ENCODE peak calls at places on chromosomes 11 and 22, in four cellular contexts. T, D, M and Q are unnamed samples. For H3K4me1 and H3K9me3, the result is how much of the 10 kb centered on the place peaks cover.

GRCh38 chr11:125345706-125346561 is 150.1 kb downstream of the FEZ1 start:
- DNase-seq in T (peak), D (peak), M (peak), Q (peak)

GRCh38 chr22:36215976-36216375 is 14.4 kb upstream of the APOL4 start:
- DNase-seq in T (no peak), D (no peak), M (no peak), Q (no peak)

GRCh38 chr22:30348837-30349236 is 7.9 kb downstream of the SF3A1 start:
- DNase-seq in T (no peak), D (no peak), M (no peak), Q (no peak)

GRCh38 chr11:100675115-100675650 is 11.9 kb upstream of the ARHGAP42 start:
- DNase-seq in T (no peak), D (no peak), M (no peak), Q (no peak)

GRCh38 chr22:49789289-49790141 is 38.2 kb downstream of the BRD1 start:
- DNase-seq in T (no peak), D (no peak), M (peak), Q (no peak)

GRCh38 chr11:5922749-5923426 is 19.2 kb upstream of the OR56A3 start:
- DNase-seq in T (peak), D (no peak), M (no peak), Q (no peak)

GRCh38 chr22:37472418-37473006 is 13.7 kb downstream of the MFNG start:
- DNase-seq in T (peak), D (peak), M (peak), Q (peak)

GRCh38 chr11:73285721-73286120 is 13.6 kb downstream of the P2RY6 start:
- DNase-seq in T (no peak), D (no peak), M (no peak), Q (no peak)

GRCh38 chr11:125941606-125942275 is 4.1 kb upstream of the VSIG10L2 start:
- DNase-seq in T (peak), D (peak), M (peak), Q (peak)

GRCh38 chr11:126360049-126360446 is 4.6 kb downstream of the ST3GAL4 start:
- DNase-seq in T (no peak), D (no peak), M (no peak), Q (no peak)

GRCh38 chr11:14380947-14381555 is 22.1 kb upstream of the RRAS2 start:
- DNase-seq in T (peak), D (no peak), M (peak), Q (peak)

GRCh38 chr11:75563978-75564552 is 2.0 kb downstream of the SERPINH1 start:
- DNase-seq in T (no peak), D (peak), M (peak), Q (peak)

GRCh38 chr11:109808569-109808968 is 284.6 kb upstream of the ZC3H12C start:
- DNase-seq in T (no peak), D (no peak), M (no peak), Q (no peak)

GRCh38 chr22:22369962-22370265 is 125.3 kb downstream of the VPREB1 start:
- DNase-seq in T (no peak), D (no peak), M (no peak), Q (no peak)

GRCh38 chr11:61627831-61628753 is 47.2 kb upstream of the SYT7 start:
- DNase-seq in T (peak), D (peak), M (peak), Q (peak)

GRCh38 chr11:22082178-22082577 is 110.7 kb upstream of the ANO5 start:
- DNase-seq in T (no peak), D (no peak), M (no peak), Q (no peak)

GRCh38 chr11:111977141-111978027 is 40.2 kb downstream of the DIXDC1 start:
- DNase-seq in T (no peak), D (no peak), M (peak), Q (no peak)

GRCh38 chr22:17446704-17447103 is 77.4 kb downstream of the CECR2 start:
- DNase-seq in T (peak), D (no peak), M (no peak), Q (peak)

GRCh38 chr22:49203863-49204598 is 623.6 kb downstream of the BRD1 start:
- DNase-seq in T (no peak), D (no peak), M (no peak), Q (no peak)

GRCh38 chr22:36253523-36254490 is 874 bp downstream of the APOL1 start:
- DNase-seq in T (no peak), D (no peak), M (peak), Q (no peak)

GRCh38 chr22:44291265-44292006 is 21.3 kb downstream of the SHISAL1 start:
- DNase-seq in T (no peak), D (no peak), M (no peak), Q (no peak)

GRCh38 chr11:88411265-88411664 is 73.7 kb upstream of the CTSC start:
- DNase-seq in T (no peak), D (no peak), M (no peak), Q (no peak)

GRCh38 chr22:36387914-36388864 is at the start of gene MYH9:
- DNase-seq in T (peak), D (peak), M (peak), Q (peak)

GRCh38 chr11:23570828-23571227 is 710.6 kb upstream of the CCDC179 start:
- DNase-seq in T (no peak), D (no peak), M (no peak), Q (no peak)

GRCh38 chr22:34914871-34915270 is 151.1 kb upstream of the ISX start:
- DNase-seq in T (no peak), D (no peak), M (no peak), Q (no peak)

GRCh38 chr11:107446822-107447431 is 10.7 kb downstream of the CWF19L2 start:
- DNase-seq in T (no peak), D (no peak), M (no peak), Q (no peak)

GRCh38 chr11:47503227-47503626 is 49.7 kb downstream of the CELF1 start:
- DNase-seq in T (no peak), D (no peak), M (no peak), Q (no peak)
- H3K4me1 ChIP-seq in T (under half), D (under half), M (half or more), Q (under half)

GRCh38 chr11:6926208-6927029 is at the start of gene ZNF215:
- DNase-seq in T (peak), D (peak), M (peak), Q (peak)

GRCh38 chr11:6928916-6929315 is 2.7 kb downstream of the ZNF215 start:
- DNase-seq in T (no peak), D (no peak), M (no peak), Q (no peak)

GRCh38 chr11:6927030-6927617 is 898 bp downstream of the ZNF215 start:
- DNase-seq in T (no peak), D (no peak), M (peak), Q (no peak)

GRCh38 chr11:6925007-6925577 is 1.1 kb upstream of the ZNF215 start:
- DNase-seq in T (no peak), D (no peak), M (no peak), Q (no peak)

GRCh38 chr11:6925636-6926207 is 504 bp upstream of the ZNF215 start:
- DNase-seq in T (no peak), D (peak), M (no peak), Q (peak)
- H3K4me3 ChIP-seq in T (peak), D (peak), M (peak), Q (peak)

GRCh38 chr11:32434387-32435151 is 770 bp downstream of the WT1 start:
- DNase-seq in T (peak), D (peak), M (no peak), Q (peak)

GRCh38 chr11:32434116-32434386 is 1.3 kb downstream of the WT1 start:
- DNase-seq in T (no peak), D (no peak), M (no peak), Q (no peak)

GRCh38 chr11:32432565-32433248 is 2.6 kb downstream of the WT1 start:
- DNase-seq in T (no peak), D (peak), M (no peak), Q (no peak)

GRCh38 chr11:32435152-32435480 is 223 bp downstream of the WT1 start:
- DNase-seq in T (peak), D (no peak), M (no peak), Q (peak)

GRCh38 chr11:32433249-32434115 is 1.9 kb downstream of the WT1 start:
- DNase-seq in T (no peak), D (no peak), M (no peak), Q (no peak)
- H3K9me3 ChIP-seq in T (under half), D (under half), M (under half), Q (under half)

DNA sequence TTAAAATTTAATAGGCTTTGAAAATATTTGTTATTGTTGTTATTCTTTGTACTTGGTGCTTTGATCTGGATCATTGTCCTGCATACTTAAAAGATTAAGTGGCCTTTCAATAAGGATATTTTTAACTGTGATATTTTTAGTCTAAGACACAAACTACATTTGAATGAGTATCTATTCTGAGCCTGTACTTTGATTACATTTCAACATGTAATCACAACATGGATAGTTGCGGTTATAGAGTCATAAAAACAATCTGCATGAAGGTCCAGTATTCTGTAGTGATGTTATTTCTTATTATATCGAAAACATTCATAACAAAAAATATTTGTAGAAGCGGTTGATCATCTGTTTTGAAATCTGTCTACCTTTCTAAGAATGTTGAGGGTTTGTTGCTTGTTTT is 58.6 kb downstream of the HIPK3 start:
- DNase-seq in T (no peak), D (no peak), M (no peak), Q (no peak)
- H3K4me1 ChIP-seq in T (under half), D (under half), M (under half), Q (under half)

GRCh38 chr11:64722141-64723050 is 601 bp downstream of the NRXN2 start:
- DNase-seq in T (no peak), D (no peak), M (no peak), Q (no peak)
- H3K4me3 ChIP-seq in T (no peak), D (no peak), M (no peak), Q (no peak)

DNA sequence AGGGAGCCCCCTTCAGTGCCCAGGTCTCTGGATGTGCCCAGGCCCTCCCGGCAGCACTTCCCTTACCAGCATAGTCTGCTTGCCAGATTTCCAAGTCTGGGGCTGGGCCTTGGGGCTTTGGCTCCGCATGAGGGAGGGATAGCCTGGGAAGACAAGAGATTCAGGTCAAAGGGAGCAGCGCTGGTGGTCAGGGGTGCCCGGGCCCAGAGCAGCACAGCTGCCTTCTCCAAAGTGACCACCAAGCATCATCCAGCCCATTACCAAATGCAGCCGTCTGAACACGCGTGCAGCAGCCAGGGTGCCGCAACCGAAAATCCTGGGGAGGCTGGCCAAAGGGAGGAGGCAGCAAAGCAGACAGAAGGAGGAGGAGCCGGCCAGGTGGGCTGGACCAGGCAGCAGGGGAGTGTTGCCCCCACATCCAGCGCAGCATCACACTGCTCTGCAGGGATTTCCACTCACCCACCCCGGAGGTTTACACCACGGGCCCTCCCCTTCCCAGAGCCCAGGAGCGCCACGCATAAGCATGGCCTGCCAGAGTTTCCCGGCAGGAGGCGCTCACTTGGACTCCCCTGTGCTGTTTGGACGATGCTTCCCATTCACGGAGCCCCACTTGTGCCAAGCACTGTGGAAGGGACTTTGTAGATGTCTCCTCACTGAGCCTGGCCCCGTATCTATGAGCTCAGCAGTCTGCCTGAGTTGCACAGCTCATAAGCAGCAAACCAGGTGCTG is 22.5 kb downstream of the TRIM29 start:
- DNase-seq in T (no peak), D (peak), M (no peak), Q (no peak)
- H3K9me3 ChIP-seq in T (under half), D (under half), M (under half), Q (under half)

GRCh38 chr11:827146-827860 is 416 bp upstream of the CRACR2B start:
- DNase-seq in T (no peak), D (peak), M (peak), Q (peak)
- H3K4me1 ChIP-seq in T (half or more), D (half or more), M (half or more), Q (under half)

DNA sequence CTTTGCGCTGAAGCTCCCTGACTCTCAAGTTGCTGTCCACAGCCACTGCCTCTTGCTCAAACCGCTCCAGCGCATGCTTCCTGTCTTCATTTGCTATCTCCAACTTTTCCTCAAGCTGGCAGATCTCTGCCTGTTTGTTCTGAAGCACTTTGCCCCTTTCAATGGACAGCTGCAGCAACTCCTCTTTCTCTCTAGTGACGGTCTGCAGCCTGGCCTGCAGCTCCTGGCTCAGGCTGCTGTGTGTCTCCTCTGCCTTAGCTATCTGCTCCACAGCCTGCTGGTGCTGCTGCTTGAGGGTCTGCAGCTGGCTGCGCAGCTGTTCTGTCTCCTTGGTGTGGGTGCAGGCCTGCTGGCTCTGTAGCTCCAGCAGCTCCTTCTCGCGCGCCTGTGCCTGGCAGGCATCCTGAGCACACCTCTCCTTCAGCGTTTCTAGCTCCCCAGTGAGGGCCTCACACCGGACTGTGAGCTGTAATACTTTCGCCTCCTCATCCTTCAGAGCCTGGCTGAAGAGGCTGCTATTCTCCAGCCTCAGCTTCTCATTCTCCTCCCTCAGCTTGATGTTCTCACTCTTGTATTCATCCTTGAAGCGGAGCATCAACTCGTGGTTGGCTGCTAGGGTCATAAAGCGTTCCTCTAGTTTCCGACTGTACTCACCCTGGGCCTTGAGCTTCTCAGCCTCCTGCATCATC is 720 bp downstream of the CCDC89 start:
- DNase-seq in T (no peak), D (no peak), M (no peak), Q (no peak)
- H3K4me3 ChIP-seq in T (no peak), D (no peak), M (peak), Q (no peak)

GRCh38 chr22:47589271-47590250 is 827.1 kb downstream of the TBC1D22A start:
- DNase-seq in T (no peak), D (no peak), M (no peak), Q (no peak)
- H3K9me3 ChIP-seq in T (under half), D (under half), M (under half), Q (under half)

GRCh38 chr11:117992620-117993019 is 6.4 kb downstream of the IL10RA start:
- DNase-seq in T (no peak), D (no peak), M (no peak), Q (no peak)

GRCh38 chr11:117986981-117987495 is 844 bp downstream of the IL10RA start:
- DNase-seq in T (no peak), D (no peak), M (peak), Q (no peak)

GRCh38 chr11:117985953-117986887 is at the start of gene IL10RA:
- DNase-seq in T (peak), D (peak), M (peak), Q (peak)

GRCh38 chr11:117992136-117992535 is 5.9 kb downstream of the IL10RA start:
- DNase-seq in T (no peak), D (no peak), M (no peak), Q (no peak)

DNA sequence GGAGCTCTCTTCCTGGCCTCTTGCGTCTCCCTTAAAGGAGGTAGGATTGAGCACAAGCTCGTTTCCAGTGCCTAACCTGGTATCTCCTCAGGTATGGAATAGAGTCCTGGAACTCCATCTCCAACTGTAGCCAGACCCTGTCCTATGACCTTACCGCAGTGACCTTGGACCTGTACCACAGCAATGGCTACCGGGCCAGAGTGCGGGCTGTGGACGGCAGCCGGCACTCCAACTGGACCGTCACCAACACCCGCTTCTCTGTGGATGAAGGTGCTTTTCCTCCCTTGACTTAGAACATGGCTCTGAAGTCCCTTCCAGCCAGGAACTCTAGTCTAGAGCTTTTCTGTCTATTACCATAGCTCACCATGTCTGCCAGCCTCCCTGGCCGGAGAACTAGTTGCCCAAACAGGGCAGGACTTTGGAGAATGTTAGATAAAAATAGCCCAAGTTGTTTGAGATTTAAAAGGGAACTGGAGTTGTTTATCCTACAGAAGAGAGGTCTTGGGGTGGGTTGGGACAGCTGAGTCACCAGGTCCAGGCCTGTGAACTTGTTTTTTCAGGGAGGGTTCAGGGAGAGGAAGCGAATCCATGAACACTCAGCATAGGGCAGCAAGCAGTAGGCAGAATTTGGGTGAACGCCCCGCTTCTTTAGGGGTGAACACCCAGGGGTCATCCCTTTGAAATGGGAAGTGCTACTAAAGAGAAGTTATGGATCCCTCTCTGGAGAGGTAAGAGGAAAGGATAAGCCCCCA is 3.3 kb downstream of the IL10RA start:
- DNase-seq in T (no peak), D (no peak), M (no peak), Q (no peak)
- H3K4me1 ChIP-seq in T (under half), D (under half), M (under half), Q (under half)